ENCODE peak calls at places on chromosomes 3 and 15, in ten cellular contexts. T, V, B, C, G, Y, R, A, Q and P are unnamed samples.

GRCh38 chr15:85494035-85494793 is 113.8 kb downstream of the AKAP13 start:
- DNase-seq in T (peak), V (peak), B (peak), C (peak), G (peak), Y (peak), R (no peak), A (no peak), Q (no peak), P (peak)

GRCh38 chr3:133644768-133645167 is 17.0 kb downstream of the TOPBP1 start:
- DNase-seq in T (peak), V (peak), B (peak), C (no peak), G (peak), Y (peak), R (no peak), A (no peak), Q (no peak), P (peak)

GRCh38 chr3:43246956-43247355 is 39.4 kb upstream of the SNRK start:
- DNase-seq in T (peak), V (no peak), B (no peak), C (peak), G (no peak), Y (no peak), R (no peak), A (no peak), Q (no peak), P (peak)

GRCh38 chr15:37789881-37790280 is 144.6 kb upstream of the TMCO5A start:
- DNase-seq in T (peak), V (peak), B (peak), C (no peak), G (peak), Y (peak), R (no peak), A (no peak), Q (no peak), P (peak)

GRCh38 chr3:32077260-32078084 is 28.9 kb upstream of the GPD1L start:
- DNase-seq in T (peak), V (peak), B (no peak), C (no peak), G (no peak), Y (no peak), R (no peak), A (no peak), Q (no peak), P (peak)

GRCh38 chr3:8776406-8776805 is 7.0 kb upstream of the OXTR start:
- DNase-seq in T (peak), V (peak), B (peak), C (no peak), G (no peak), Y (peak), R (no peak), A (no peak), Q (no peak), P (peak)

GRCh38 chr3:5635746-5636145 is 448.2 kb downstream of the EDEM1 start:
- DNase-seq in T (no peak), V (no peak), B (no peak), C (no peak), G (no peak), Y (no peak), R (no peak), A (no peak), Q (no peak), P (no peak)

GRCh38 chr15:39194431-39194830 is 386.4 kb upstream of the THBS1 start:
- DNase-seq in T (peak), V (peak), B (no peak), C (no peak), G (no peak), Y (peak), R (no peak), A (no peak), Q (no peak), P (peak)

GRCh38 chr15:82739086-82739485 is 29.4 kb upstream of the AP3B2 start:
- DNase-seq in T (peak), V (peak), B (peak), C (no peak), G (no peak), Y (peak), R (no peak), A (no peak), Q (no peak), P (no peak)

GRCh38 chr3:51719413-51720025 is 12.7 kb downstream of the GRM2 start:
- DNase-seq in T (no peak), V (no peak), B (no peak), C (no peak), G (no peak), Y (no peak), R (no peak), A (no peak), Q (no peak), P (no peak)

GRCh38 chr3:81638480-81638879 is 123.0 kb downstream of the GBE1 start:
- DNase-seq in T (no peak), V (no peak), B (no peak), C (no peak), G (no peak), Y (no peak), R (no peak), A (no peak), Q (no peak), P (no peak)

GRCh38 chr3:150602426-150603089 is 563 bp upstream of the SELENOT start:
- DNase-seq in T (no peak), V (no peak), B (no peak), C (no peak), G (no peak), Y (no peak), R (no peak), A (no peak), Q (no peak), P (no peak)

GRCh38 chr3:58167431-58168351 is 43.1 kb downstream of the DNASE1L3 start:
- DNase-seq in T (peak), V (peak), B (no peak), C (peak), G (no peak), Y (peak), R (no peak), A (peak), Q (peak), P (peak)

GRCh38 chr15:60713096-60714084 is 234.4 kb upstream of the ICE2 start:
- DNase-seq in T (peak), V (peak), B (no peak), C (no peak), G (no peak), Y (peak), R (no peak), A (no peak), Q (no peak), P (peak)

GRCh38 chr3:9079674-9080073 is 116.4 kb upstream of the RAD18 start:
- DNase-seq in T (no peak), V (no peak), B (peak), C (no peak), G (peak), Y (no peak), R (no peak), A (no peak), Q (no peak), P (no peak)

GRCh38 chr15:79004336-79004735 is 59.5 kb upstream of the CTSH start:
- DNase-seq in T (peak), V (peak), B (peak), C (no peak), G (peak), Y (peak), R (no peak), A (no peak), Q (no peak), P (peak)

GRCh38 chr3:193345431-193345830 is 33.1 kb downstream of the ATP13A5 start:
- DNase-seq in T (no peak), V (no peak), B (no peak), C (no peak), G (no peak), Y (no peak), R (no peak), A (no peak), Q (no peak), P (no peak)

GRCh38 chr3:50850639-50851511 is 176.1 kb downstream of the DOCK3 start:
- DNase-seq in T (no peak), V (no peak), B (peak), C (no peak), G (no peak), Y (no peak), R (no peak), A (no peak), Q (no peak), P (no peak)

GRCh38 chr15:100265641-100266035 is 76.1 kb downstream of the ADAMTS17 start:
- DNase-seq in T (no peak), V (no peak), B (no peak), C (no peak), G (no peak), Y (no peak), R (no peak), A (no peak), Q (no peak), P (no peak)

GRCh38 chr3:141255864-141256263 is 24.2 kb downstream of the PXYLP1 start:
- DNase-seq in T (peak), V (peak), B (no peak), C (peak), G (no peak), Y (no peak), R (no peak), A (peak), Q (no peak), P (peak)

GRCh38 chr3:5187920-5188418 is 462 bp downstream of the EDEM1 start:
- DNase-seq in T (peak), V (peak), B (peak), C (peak), G (no peak), Y (peak), R (peak), A (peak), Q (peak), P (peak)

GRCh38 chr3:194928831-194929594 is 243.3 kb downstream of the FAM43A start:
- DNase-seq in T (peak), V (peak), B (no peak), C (peak), G (no peak), Y (no peak), R (no peak), A (no peak), Q (no peak), P (peak)

GRCh38 chr15:25171111-25171811 is 216.5 kb downstream of the SNRPN start:
- DNase-seq in T (no peak), V (no peak), B (no peak), C (no peak), G (no peak), Y (no peak), R (peak), A (no peak), Q (no peak), P (no peak)

GRCh38 chr15:62928242-62928995 is 114.1 kb upstream of the TPM1 start:
- DNase-seq in T (peak), V (peak), B (peak), C (no peak), G (peak), Y (peak), R (no peak), A (no peak), Q (no peak), P (peak)

GRCh38 chr3:45949432-45949831 is 6.2 kb downstream of the CXCR6 start:
- DNase-seq in T (no peak), V (no peak), B (no peak), C (no peak), G (no peak), Y (no peak), R (no peak), A (no peak), Q (no peak), P (no peak)
- TF ChIP-seq CTCF in T (no peak), V (no peak), B (no peak), C (no peak), G (no peak), Y (no peak), R (no peak), A (no peak), Q (no peak), P (no peak)

GRCh38 chr3:20060924-20061323 is 20.7 kb downstream of the KAT2B start:
- DNase-seq in T (peak), V (peak), B (peak), C (no peak), G (no peak), Y (peak), R (no peak), A (no peak), Q (no peak), P (peak)
- H3K4me3 ChIP-seq in T (no peak), V (no peak), B (peak), C (no peak), G (no peak), Y (no peak), R (no peak), A (no peak), Q (no peak), P (peak)

DNA sequence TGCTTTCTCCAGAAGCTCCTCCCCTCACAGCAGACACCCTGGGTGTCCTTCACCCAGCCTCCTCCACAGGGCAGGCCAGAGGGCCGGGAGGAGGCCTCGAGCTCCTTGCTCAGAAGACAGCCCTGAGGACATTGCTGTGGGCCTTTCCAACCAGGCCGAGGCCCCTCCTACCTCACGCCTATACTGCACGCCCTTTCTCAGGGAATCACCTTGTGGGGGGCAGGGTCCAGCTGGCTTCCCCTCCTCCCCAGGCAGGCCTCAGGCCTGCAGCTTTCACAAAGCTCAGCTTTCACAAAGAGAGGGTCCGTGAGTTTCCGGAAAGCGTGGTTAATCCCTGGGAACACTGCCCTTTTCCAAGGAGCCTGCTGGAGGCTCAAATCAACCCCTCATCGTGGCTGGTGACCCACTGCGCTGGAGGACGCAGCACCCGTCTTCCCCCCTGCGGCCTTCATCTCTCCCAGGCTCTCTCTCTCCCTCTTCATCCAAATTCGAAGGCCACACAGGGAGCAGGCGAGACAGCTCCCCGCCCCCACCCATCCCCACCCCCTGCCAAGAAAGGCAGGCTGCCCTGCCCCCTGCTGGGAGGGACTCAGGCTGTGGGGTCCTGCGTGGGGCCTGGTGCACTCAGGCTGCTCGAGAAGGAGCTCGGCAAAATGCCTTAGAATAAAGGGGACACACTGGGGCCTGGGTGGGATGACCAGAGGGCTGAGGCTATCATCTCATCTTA is 79.4 kb downstream of the OCA2 start:
- DNase-seq in T (no peak), V (no peak), B (no peak), C (peak), G (no peak), Y (no peak), R (no peak), A (no peak), Q (no peak), P (no peak)
- TF ChIP-seq CTCF in T (no peak), V (no peak), B (no peak), C (no peak), G (no peak), Y (no peak), R (no peak), A (no peak), Q (no peak), P (no peak)

DNA sequence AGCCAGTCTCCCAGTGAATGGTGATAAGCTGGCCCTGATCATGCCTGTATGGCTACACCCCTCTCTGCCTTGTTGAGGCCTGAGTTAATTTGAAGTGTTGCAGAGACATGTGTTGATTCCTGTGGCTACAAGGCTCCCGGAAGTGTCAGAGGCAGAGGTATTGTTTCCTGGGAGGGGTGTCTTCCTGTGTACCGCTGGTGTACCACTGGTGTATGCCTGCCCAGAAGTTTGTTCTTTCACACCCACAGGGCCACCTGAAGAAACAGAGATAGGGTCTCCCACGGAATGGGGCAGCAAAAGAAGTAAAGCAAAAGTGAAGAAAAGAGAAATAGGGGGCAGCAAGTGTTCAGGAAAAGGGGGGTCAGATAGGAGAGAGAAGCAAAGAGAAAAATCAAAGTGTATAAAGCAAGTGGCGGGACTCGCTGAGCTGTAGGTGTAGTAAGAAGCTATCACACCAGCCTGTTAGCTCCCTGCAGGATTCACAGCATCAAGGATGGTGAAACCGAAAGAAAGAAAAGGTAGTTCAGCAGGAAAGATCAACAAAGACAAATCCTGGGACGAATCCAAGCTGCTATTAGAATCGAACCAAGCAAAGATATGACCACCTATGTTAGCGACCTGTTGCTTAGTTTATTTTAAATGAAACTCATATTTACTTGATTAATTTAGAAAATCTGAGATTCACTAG is 36.6 kb upstream of the CD47 start:
- DNase-seq in T (no peak), V (no peak), B (peak), C (peak), G (no peak), Y (no peak), R (peak), A (peak), Q (no peak), P (peak)
- H3K4me3 ChIP-seq in T (no peak), V (no peak), B (no peak), C (no peak), G (no peak), Y (no peak), R (no peak), A (peak), Q (no peak), P (no peak)

DNA sequence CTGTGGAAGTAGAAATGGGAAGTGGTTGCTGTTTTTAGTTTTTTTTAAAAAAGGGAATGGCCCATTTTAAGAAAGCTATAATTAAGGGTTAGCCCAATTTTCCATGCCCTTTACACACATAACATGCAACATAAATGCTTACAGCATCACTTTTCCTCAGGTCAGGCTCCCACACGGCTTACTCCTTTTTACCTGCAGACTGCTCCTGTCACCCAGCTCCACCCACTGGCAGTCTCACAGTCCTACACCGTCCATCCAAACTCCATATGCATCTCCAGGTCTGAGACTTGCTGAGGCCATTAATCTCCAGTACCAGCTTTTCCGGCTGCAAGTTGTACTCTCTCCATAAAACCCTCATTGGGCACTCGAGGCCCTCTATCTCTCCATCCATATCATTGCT is 19.7 kb downstream of the MORC1 start:
- DNase-seq in T (no peak), V (no peak), B (peak), C (peak), G (no peak), Y (no peak), R (no peak), A (no peak), Q (no peak), P (no peak)
- TF ChIP-seq CTCF in T (no peak), V (no peak), B (peak), C (peak), G (peak), Y (no peak), R (no peak), A (no peak), Q (no peak), P (no peak)

GRCh38 chr15:20657084-20657483 is 115.5 kb upstream of the GOLGA6L6 start:
- DNase-seq in T (no peak), V (no peak), B (no peak), C (no peak), G (no peak), Y (no peak), R (no peak), A (no peak), Q (no peak), P (no peak)
- H3K4me3 ChIP-seq in T (no peak), V (no peak), B (no peak), C (no peak), G (no peak), Y (no peak), R (no peak), A (no peak), Q (no peak), P (no peak)

GRCh38 chr15:95601525-95601924 is 729.0 kb upstream of the NR2F2 start:
- DNase-seq in T (no peak), V (no peak), B (no peak), C (no peak), G (no peak), Y (no peak), R (no peak), A (no peak), Q (no peak), P (no peak)

GRCh38 chr15:95603802-95604201 is 726.7 kb upstream of the NR2F2 start:
- DNase-seq in T (peak), V (peak), B (no peak), C (no peak), G (no peak), Y (no peak), R (no peak), A (no peak), Q (no peak), P (peak)

GRCh38 chr15:95606551-95606950 is 723.9 kb upstream of the NR2F2 start:
- DNase-seq in T (no peak), V (no peak), B (no peak), C (no peak), G (no peak), Y (no peak), R (no peak), A (no peak), Q (no peak), P (no peak)

GRCh38 chr15:95605098-95605497 is 725.4 kb upstream of the NR2F2 start:
- DNase-seq in T (no peak), V (no peak), B (no peak), C (no peak), G (no peak), Y (no peak), R (no peak), A (no peak), Q (no peak), P (no peak)

DNA sequence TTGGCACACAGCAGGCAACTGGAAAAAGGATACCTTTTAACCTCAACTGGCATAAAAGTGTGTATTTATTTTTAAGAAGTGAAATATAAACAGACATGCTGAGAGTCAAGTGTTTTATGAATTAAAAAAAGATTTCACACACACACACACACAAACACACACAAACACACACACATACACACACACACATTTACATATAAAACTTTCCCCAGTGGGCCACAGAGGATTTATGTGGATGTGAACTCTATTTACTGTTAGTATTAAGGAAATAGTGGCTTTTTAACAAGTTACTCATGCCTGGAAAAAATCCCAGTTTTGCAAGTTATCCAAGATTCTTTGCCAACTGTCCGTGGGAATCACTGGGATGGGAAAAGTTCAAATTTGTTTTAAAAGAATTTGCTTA is 725.9 kb upstream of the NR2F2 start:
- DNase-seq in T (peak), V (peak), B (no peak), C (no peak), G (no peak), Y (peak), R (no peak), A (no peak), Q (no peak), P (peak)
- TF ChIP-seq CTCF in T (no peak), V (no peak), B (no peak), C (no peak), G (no peak), Y (no peak), R (no peak), A (no peak), Q (no peak), P (no peak)